ENCODE peak calls at places on chromosomes 4 and X, in four cellular contexts. P, A, E and K are unnamed samples.

GRCh38 chr4:184826315-184827266 is 823 bp upstream of the ACSL1 start:
- DNase-seq in A (peak), E (peak), P (peak), K (no peak)

GRCh38 chrX:25175743-25176142 is 160.0 kb upstream of the ARX start:
- DNase-seq in A (no peak), E (no peak), P (no peak), K (no peak)

GRCh38 chr4:55503164-55503563 is 43.5 kb downstream of the CLOCK start:
- DNase-seq in A (no peak), E (no peak), P (no peak), K (no peak)

GRCh38 chrX:134191276-134191675 is 45.7 kb upstream of the CCDC160 start:
- DNase-seq in E (no peak), A (no peak), P (no peak), K (no peak)

GRCh38 chr4:146428298-146428697 is 93.4 kb downstream of the SLC10A7 start:
- DNase-seq in P (no peak), E (no peak), A (no peak), K (no peak)

GRCh38 chr4:56681158-56681848 is at the start of gene HOPX:
- DNase-seq in E (peak), P (no peak), A (peak), K (no peak)

GRCh38 chrX:47515941-47516649 is 33.1 kb upstream of the ZNF41 start:
- DNase-seq in P (no peak), E (no peak), A (no peak), K (no peak)

GRCh38 chrX:120402363-120402762 is 40.5 kb downstream of the ATP1B4 start:
- DNase-seq in A (no peak), P (no peak), E (no peak), K (no peak)

GRCh38 chr4:176123710-176124407 is 58.2 kb downstream of the WDR17 start:
- DNase-seq in E (no peak), A (peak), P (no peak), K (no peak)

GRCh38 chr4:173009129-173009823 is 159.3 kb upstream of the GALNT7 start:
- DNase-seq in E (no peak), A (no peak), P (no peak), K (no peak)

GRCh38 chrX:4547218-4547836 is 833.9 kb upstream of the PRKX start:
- DNase-seq in E (no peak), A (peak), P (no peak), K (no peak)

GRCh38 chrX:15384304-15384703 is at the start of gene VEGFD:
- DNase-seq in A (no peak), P (no peak), E (no peak), K (no peak)

GRCh38 chrX:11097920-11098319 is 13.2 kb upstream of the HCCS start:
- DNase-seq in E (no peak), A (no peak), P (no peak), K (no peak)

GRCh38 chr4:147360301-147360700 is 120.6 kb upstream of the EDNRA start:
- DNase-seq in E (no peak), A (no peak), P (no peak), K (no peak)

GRCh38 chrX:141221611-141222010 is 20.7 kb downstream of the SPANXC start:
- DNase-seq in E (no peak), A (no peak), P (no peak), K (no peak)

GRCh38 chr4:151917145-151917775 is 156.5 kb upstream of the GATB start:
- DNase-seq in P (no peak), E (no peak), A (no peak), K (no peak)

GRCh38 chr4:132992686-132993085 is 156.4 kb upstream of the PCDH10 start:
- DNase-seq in A (no peak), E (no peak), P (no peak), K (no peak)

GRCh38 chr4:86586160-86586572 is 7.9 kb upstream of the PTPN13 start:
- DNase-seq in A (no peak), P (no peak), E (no peak), K (peak)

GRCh38 chr4:5804656-5805055 is 88.2 kb downstream of the CRMP1 start:
- DNase-seq in P (no peak), E (no peak), A (no peak), K (no peak)

GRCh38 chr4:103137446-103137827 is 37.8 kb upstream of the BDH2 start:
- DNase-seq in P (no peak), A (no peak), E (no peak), K (no peak)

GRCh38 chr4:39621582-39621981 is 17.1 kb downstream of the SMIM14 start:
- DNase-seq in A (no peak), E (no peak), P (no peak), K (peak)

GRCh38 chr4:15976456-15977096 is 13.6 kb upstream of the FGFBP2 start:
- DNase-seq in A (no peak), E (no peak), P (no peak), K (no peak)

GRCh38 chrX:84046403-84046984 is 141.5 kb downstream of the RPS6KA6 start:
- DNase-seq in E (no peak), A (peak), P (no peak), K (no peak)

GRCh38 chr4:113540859-113541258 is 220.7 kb downstream of the CAMK2D start:
- DNase-seq in P (no peak), A (peak), E (peak), K (no peak)

GRCh38 chrX:40531056-40531826 is 49.5 kb upstream of the ATP6AP2 start:
- DNase-seq in P (no peak), A (peak), E (no peak), K (no peak)

GRCh38 chr4:150212485-150212884 is 134.2 kb downstream of the DCLK2 start:
- DNase-seq in P (no peak), E (no peak), A (no peak), K (no peak)

GRCh38 chrX:26253526-26253925 is 37.6 kb downstream of the MAGEB5 start:
- DNase-seq in E (no peak), A (no peak), P (no peak), K (no peak)

GRCh38 chr4:124037236-124037635 is 640.6 kb downstream of the SPRY1 start:
- DNase-seq in P (no peak), A (no peak), E (no peak), K (no peak)